ENCODE peak calls at places on chromosomes 2 and 18, in eight cellular contexts. A is H1, H is right atrium auricular region, F is kidney, C is ovary, N is neural progenitor cell, M is Karpas-422, Y is transverse colon. O is an unnamed sample.

GRCh38 chr2:164675698-164676097 is 54.4 kb upstream of the GRB14 start:
- DNase-seq in A (no peak), H (no peak), F (no peak), C (no peak), N (no peak), M (no peak), Y (peak; percentile 20), O (no peak)

GRCh38 chr2:202604699-202605098 is 30.1 kb upstream of the FAM117B start:
- DNase-seq in A (no peak), H (no peak), F (no peak), C (no peak), N (no peak), M (no peak), Y (no peak), O (no peak)

GRCh38 chr2:28363676-28364075 is 29.0 kb upstream of the FOSL2 start:
- DNase-seq in A (no peak), H (no peak), F (no peak), C (no peak), N (no peak), M (no peak), Y (no peak), O (no peak)

GRCh38 chr18:3877678-3878077 is 427.7 kb downstream of the TGIF1 start:
- DNase-seq in A (no peak), H (no peak), F (no peak), C (no peak), N (no peak), M (no peak), Y (no peak), O (no peak)

GRCh38 chr18:57925706-57926105 is 118.3 kb upstream of the NEDD4L start:
- DNase-seq in A (no peak), H (no peak), F (no peak), C (no peak), N (no peak), M (no peak), Y (no peak), O (no peak)

GRCh38 chr2:233209117-233209977 is 42.1 kb upstream of the ATG16L1 start:
- DNase-seq in A (no peak), H (no peak), F (no peak), C (no peak), N (peak; percentile 30), M (no peak), Y (no peak), O (no peak)

GRCh38 chr2:210128961-210129360 is 42.2 kb downstream of the KANSL1L start:
- DNase-seq in A (no peak), H (no peak), F (no peak), C (no peak), N (no peak), M (no peak), Y (peak; percentile 36), O (no peak)

GRCh38 chr18:11518788-11519685 is 90.4 kb upstream of the SLC35G4 start:
- DNase-seq in A (peak; percentile 85), H (no peak), F (peak; percentile 61), C (no peak), N (peak; percentile 86), M (peak; percentile 87), Y (peak; percentile 11), O (no peak)

GRCh38 chr2:127932199-127932877 is 46.6 kb upstream of the AMMECR1L start:
- DNase-seq in A (no peak), H (no peak), F (no peak), C (no peak), N (no peak), M (no peak), Y (no peak), O (no peak)

GRCh38 chr2:239779592-239779983 is 245.6 kb downstream of the NDUFA10 start:
- DNase-seq in A (no peak), H (no peak), F (no peak), C (peak; percentile 2), N (no peak), M (no peak), Y (no peak), O (no peak)

DNA sequence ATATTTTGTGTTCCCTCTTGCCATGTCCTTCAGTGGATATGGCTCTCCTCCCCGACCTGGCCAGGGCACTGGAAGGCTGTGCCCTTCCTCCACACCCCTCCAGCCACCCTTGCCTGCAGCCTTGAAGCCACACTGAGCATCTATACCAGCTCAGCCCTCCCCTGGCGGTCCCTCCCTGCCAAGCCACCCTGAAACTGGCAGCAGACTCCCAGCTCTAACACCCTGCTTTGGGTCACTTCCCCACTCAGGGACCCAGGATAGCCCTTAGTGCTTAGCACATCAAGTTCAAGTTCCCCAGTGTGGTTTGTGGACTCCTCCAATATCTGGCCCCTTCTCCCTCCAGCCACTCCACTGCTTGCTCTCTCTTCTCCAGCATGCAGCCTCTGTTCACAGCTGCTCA is 89.4 kb downstream of the TNS1 start:
- DNase-seq in A (no peak), H (no peak), F (no peak), C (peak; percentile 20), N (no peak), M (no peak), Y (no peak), O (no peak)
- H3K4me1 ChIP-seq in A (peaks cover 6% of the 10 kb centered on the region), H (peaks cover 100% of the 10 kb centered on the region), F (peaks cover 94% of the 10 kb centered on the region), C (peaks cover 73% of the 10 kb centered on the region), N (peaks cover 1% of the 10 kb centered on the region), M (no peaks in the 10 kb centered on the region), Y (peaks cover 54% of the 10 kb centered on the region), O (no peaks in the 10 kb centered on the region)

GRCh38 chr2:67565761-67566160 is 168.6 kb downstream of the ETAA1 start:
- DNase-seq in A (no peak), H (no peak), F (no peak), C (no peak), N (no peak), M (no peak), Y (no peak), O (no peak)

GRCh38 chr2:67564076-67564475 is 166.9 kb downstream of the ETAA1 start:
- DNase-seq in A (no peak), H (no peak), F (no peak), C (no peak), N (no peak), M (no peak), Y (no peak), O (no peak)

GRCh38 chr2:67566292-67566691 is 169.2 kb downstream of the ETAA1 start:
- DNase-seq in A (no peak), H (no peak), F (no peak), C (no peak), N (no peak), M (no peak), Y (no peak), O (no peak)

GRCh38 chr2:67566958-67567635 is 170.0 kb downstream of the ETAA1 start:
- DNase-seq in A (no peak), H (no peak), F (no peak), C (no peak), N (no peak), M (no peak), Y (no peak), O (no peak)

DNA sequence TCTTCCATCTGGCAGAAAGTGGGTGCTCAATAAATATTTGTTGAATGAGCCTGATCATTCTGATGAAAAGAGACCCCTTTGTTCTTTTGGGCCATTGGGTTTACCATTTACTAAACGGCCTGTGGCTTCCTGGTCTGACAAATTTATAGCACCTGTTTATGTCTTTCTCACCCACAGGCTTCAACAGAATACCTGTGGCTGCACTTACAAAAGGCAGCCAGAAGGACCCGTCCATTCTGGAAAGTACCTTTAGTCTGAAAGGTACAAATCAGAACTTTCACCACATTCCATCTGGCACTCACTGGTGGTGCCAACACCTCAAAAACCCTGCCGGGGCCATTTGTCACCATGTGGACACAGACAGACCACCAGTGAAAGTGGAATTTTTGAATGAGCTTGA is 167.5 kb downstream of the ETAA1 start:
- DNase-seq in A (no peak), H (no peak), F (no peak), C (no peak), N (no peak), M (no peak), Y (no peak), O (no peak)
- H3K27ac ChIP-seq in A (no peak overlapping the region), H (no peak overlapping the region), F (no peak overlapping the region), C (no peak overlapping the region), N (no peak overlapping the region), M (no peak overlapping the region), Y (no peak overlapping the region), O (no peak overlapping the region)

GRCh38 chr2:217421834-217422233 is 562.0 kb upstream of the TNP1 start:
- DNase-seq in A (no peak), H (no peak), F (no peak), C (no peak), N (no peak), M (no peak), Y (no peak), O (no peak)
- H3K4me3 ChIP-seq in A (no peak overlapping the region), H (no peak overlapping the region), F (no peak overlapping the region), C (no peak overlapping the region), N (no peak overlapping the region), M (no peak overlapping the region), Y (no peak overlapping the region), O (no peak overlapping the region)

GRCh38 chr2:74414475-74414874 is 6.9 kb downstream of the C2orf81 start:
- DNase-seq in A (no peak), H (no peak), F (peak; percentile 76), C (no peak), N (no peak), M (no peak), Y (no peak), O (no peak)

GRCh38 chr2:74415762-74416395 is 5.5 kb downstream of the C2orf81 start:
- DNase-seq in A (no peak), H (no peak), F (peak; percentile 74), C (no peak), N (no peak), M (no peak), Y (no peak), O (no peak)

GRCh38 chr2:74416721-74417120 is 4.7 kb downstream of the C2orf81 start:
- DNase-seq in A (no peak), H (no peak), F (no peak), C (no peak), N (no peak), M (no peak), Y (no peak), O (no peak)

GRCh38 chr2:74413001-74413698 is 8.3 kb downstream of the C2orf81 start:
- DNase-seq in A (no peak), H (no peak), F (no peak), C (no peak), N (no peak), M (no peak), Y (no peak), O (no peak)

GRCh38 chr2:74414913-74415761 is 6.3 kb downstream of the C2orf81 start:
- DNase-seq in A (no peak), H (peak; percentile 70), F (peak; percentile 84), C (peak; percentile 59), N (no peak), M (no peak), Y (peak; percentile 51), O (peak; percentile 18)
- H3K4me1 ChIP-seq in A (no peaks in the 10 kb centered on the region), H (peaks cover 30% of the 10 kb centered on the region), F (peaks cover 16% of the 10 kb centered on the region), C (peaks cover 19% of the 10 kb centered on the region), N (no peaks in the 10 kb centered on the region), M (peaks cover 16% of the 10 kb centered on the region), Y (peaks cover 3% of the 10 kb centered on the region), O (peaks cover 8% of the 10 kb centered on the region)

O was measured in CD8-positive, alpha-beta memory T cell.